ENCODE peak calls at places on chromosomes 12 and 14, in seven cellular contexts. J, Q, K, I, S, B and X are unnamed samples.

GRCh38 chr12:48017921-48018617 is 13.8 kb upstream of the COL2A1 start:
- DNase-seq in J (no peak), Q (no peak), K (no peak), I (no peak), S (no peak), B (no peak), X (no peak)

GRCh38 chr12:99847936-99848335 is 136.8 kb downstream of the ANKS1B start:
- DNase-seq in J (no peak), Q (no peak), K (no peak), I (peak), S (no peak), B (no peak), X (no peak)

GRCh38 chr12:25829192-25829591 is 129.3 kb upstream of the RASSF8 start:
- DNase-seq in J (peak), Q (peak), K (no peak), I (peak), S (peak), B (no peak), X (peak)

GRCh38 chr14:100221419-100222218 is 17.3 kb upstream of the YY1 start:
- DNase-seq in J (no peak), Q (no peak), K (no peak), I (peak), S (peak), B (peak), X (no peak)

GRCh38 chr14:52789118-52789517 is 2.3 kb downstream of the GNPNAT1 start:
- DNase-seq in J (no peak), Q (no peak), K (no peak), I (no peak), S (no peak), B (no peak), X (no peak)

GRCh38 chr14:101219896-101220703 is 316.6 kb upstream of the RTL1 start:
- DNase-seq in J (no peak), Q (peak), K (no peak), I (peak), S (no peak), B (no peak), X (no peak)

GRCh38 chr14:88791629-88792571 is 853 bp downstream of the EML5 start:
- DNase-seq in J (no peak), Q (no peak), K (no peak), I (no peak), S (peak), B (no peak), X (no peak)

GRCh38 chr14:57390806-57391562 is 598 bp downstream of the NAA30 start:
- DNase-seq in J (no peak), Q (peak), K (peak), I (peak), S (peak), B (peak), X (peak)

GRCh38 chr12:92987362-92987761 is 58.3 kb upstream of the EEA1 start:
- DNase-seq in J (peak), Q (no peak), K (peak), I (peak), S (no peak), B (no peak), X (no peak)

GRCh38 chr14:64507376-64508156 is 3.0 kb downstream of the ZBTB1 start:
- DNase-seq in J (no peak), Q (no peak), K (no peak), I (peak), S (no peak), B (no peak), X (no peak)

GRCh38 chr14:63039800-63040380 is 5.4 kb downstream of the KCNH5 start:
- DNase-seq in J (no peak), Q (no peak), K (no peak), I (peak), S (no peak), B (no peak), X (no peak)

GRCh38 chr14:75259510-75259855 is 19.1 kb upstream of the FOS start:
- DNase-seq in J (no peak), Q (no peak), K (peak), I (no peak), S (no peak), B (no peak), X (no peak)

GRCh38 chr14:77040995-77041744 is 12.7 kb upstream of the IRF2BPL start:
- DNase-seq in J (no peak), Q (no peak), K (peak), I (no peak), S (no peak), B (no peak), X (no peak)

GRCh38 chr12:110530511-110530910 is 28.4 kb downstream of the RAD9B start:
- DNase-seq in J (no peak), Q (no peak), K (no peak), I (no peak), S (no peak), B (no peak), X (no peak)

GRCh38 chr14:100237735-100238418 is 1.1 kb upstream of the YY1 start:
- DNase-seq in J (no peak), Q (peak), K (peak), I (peak), S (peak), B (no peak), X (no peak)

GRCh38 chr14:95815226-95815690 is 61.4 kb upstream of the TUNAR start:
- DNase-seq in J (no peak), Q (no peak), K (no peak), I (no peak), S (no peak), B (no peak), X (no peak)

GRCh38 chr12:121791671-121792496 is 1.6 kb downstream of the RHOF start:
- DNase-seq in J (no peak), Q (no peak), K (no peak), I (peak), S (peak), B (no peak), X (no peak)

GRCh38 chr12:80170915-80171314 is 71.6 kb downstream of the OTOGL start:
- DNase-seq in J (no peak), Q (no peak), K (no peak), I (no peak), S (no peak), B (no peak), X (no peak)

GRCh38 chr12:84814664-84815245 is 97.8 kb downstream of the SLC6A15 start:
- DNase-seq in J (no peak), Q (no peak), K (no peak), I (peak), S (no peak), B (no peak), X (no peak)